ENCODE peak calls at places on chromosomes 6 and 20, in four cellular contexts. Y, M, R and L are unnamed samples.
A peak's percentile ranks its signal among the peaks of the same experiment; 100 is the strongest.

GRCh38 chr6:33156964-33157363 is 35.3 kb downstream of the COL11A2 start:
- DNase-seq in Y (no peak), M (no peak), R (no peak), L (peak; percentile 4)

GRCh38 chr6:169960531-169960890 is 209.1 kb downstream of the ERMARD start:
- DNase-seq in Y (no peak), M (peak; percentile 33), R (no peak), L (no peak)

GRCh38 chr6:49551126-49551865 is 828 bp downstream of the C6orf141 start:
- DNase-seq in Y (no peak), M (no peak), R (peak; percentile 14), L (no peak)

GRCh38 chr6:161238076-161238869 is 35.6 kb downstream of the AGPAT4 start:
- DNase-seq in Y (no peak), M (no peak), R (no peak), L (no peak)

GRCh38 chr20:35305682-35306556 is 13.7 kb upstream of the FAM83C start:
- DNase-seq in Y (no peak), M (no peak), R (peak; percentile 95), L (peak; percentile 85)

GRCh38 chr6:42505377-42505702 is 53.6 kb upstream of the TRERF1 start:
- DNase-seq in Y (no peak), M (no peak), R (peak; percentile 57), L (no peak)

GRCh38 chr6:33987531-33988021 is 158.3 kb downstream of the GRM4 start:
- DNase-seq in Y (no peak), M (no peak), R (no peak), L (no peak)

GRCh38 chr6:16707101-16707783 is 54.0 kb downstream of the ATXN1 start:
- DNase-seq in Y (no peak), M (no peak), R (no peak), L (no peak)

GRCh38 chr6:22785036-22785435 is 215.7 kb downstream of the HDGFL1 start:
- DNase-seq in Y (no peak), M (peak; percentile 6), R (no peak), L (no peak)

GRCh38 chr6:26593278-26594127 is 3.2 kb upstream of the ABT1 start:
- DNase-seq in Y (no peak), M (no peak), R (peak; percentile 45), L (no peak)

GRCh38 chr6:56765494-56765893 is 122.8 kb upstream of the DST start:
- DNase-seq in Y (no peak), M (no peak), R (no peak), L (no peak)

GRCh38 chr20:58542411-58543095 is 27.4 kb upstream of the APCDD1L start:
- DNase-seq in Y (no peak), M (no peak), R (no peak), L (peak; percentile 33)

GRCh38 chr20:20224806-20225205 is 143.1 kb upstream of the INSM1 start:
- DNase-seq in Y (no peak), M (no peak), R (no peak), L (no peak)

GRCh38 chr20:40866056-40866455 is 162.6 kb upstream of the TOP1 start:
- DNase-seq in Y (no peak), M (no peak), R (no peak), L (no peak)

DNA sequence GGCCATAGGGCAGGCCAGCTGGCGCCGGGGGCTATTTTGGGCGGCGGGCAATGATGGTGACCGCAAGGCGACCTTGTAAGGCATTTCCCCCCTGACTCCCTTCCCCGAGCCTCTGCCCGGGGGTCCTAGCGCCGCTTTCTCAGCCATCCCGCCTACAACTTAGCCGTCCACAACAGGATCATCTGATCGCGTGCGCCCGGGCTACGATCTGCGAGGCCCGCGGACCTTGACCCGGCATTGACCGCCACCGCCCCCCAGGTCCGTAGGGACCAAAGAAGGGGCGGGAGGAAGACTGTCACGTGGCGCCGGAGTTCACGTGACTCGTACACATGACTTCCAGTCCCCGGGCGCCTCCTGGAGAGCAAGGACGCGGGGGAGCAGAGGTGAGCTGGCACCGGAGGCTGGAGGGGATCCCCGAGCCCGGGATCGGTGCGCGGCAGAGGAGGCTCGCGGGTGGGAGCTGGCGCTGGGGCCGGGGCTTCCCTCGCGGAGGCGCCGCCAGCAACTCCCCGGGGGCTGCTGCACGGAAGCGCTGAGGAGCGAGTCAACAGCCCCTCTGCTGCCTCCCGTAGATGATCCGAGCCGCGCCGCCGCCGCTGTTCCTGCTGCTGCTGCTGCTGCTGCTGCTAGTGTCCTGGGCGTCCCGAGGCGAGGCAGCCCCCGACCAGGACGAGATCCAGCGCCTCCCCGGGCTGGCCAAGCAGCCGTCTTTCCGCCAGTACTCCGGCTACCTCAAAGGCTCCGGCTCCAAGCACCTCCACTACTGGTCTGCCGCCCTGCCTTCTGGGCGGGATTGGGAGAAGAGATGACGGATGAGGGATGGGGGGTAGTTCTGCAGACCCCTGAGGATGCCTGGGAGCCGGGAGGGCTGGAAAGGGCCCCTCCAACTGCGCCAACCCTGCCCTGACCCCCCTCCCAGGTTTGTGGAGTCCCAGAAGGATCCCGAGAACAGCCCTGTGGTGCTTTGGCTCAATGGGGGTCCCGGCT is at the start of the genes CTSA and NEURL2:
- DNase-seq in Y (peak; percentile 51), M (peak; percentile 99), R (peak; percentile 95), L (peak; percentile 96)
- TF ChIP-seq EP300 in Y (peak; percentile 43), M (no peak), R (no peak), L (peak; percentile 42)

GRCh38 chr20:46954490-46955038 is 59.9 kb downstream of the EYA2 start:
- DNase-seq in Y (no peak), M (no peak), R (peak; percentile 94), L (no peak)
- TF ChIP-seq RCOR1 in Y (no peak), M (no peak), R (no peak), L (no peak)

GRCh38 chr20:60729119-60729900 is 522.8 kb upstream of the CDH4 start:
- DNase-seq in Y (no peak), M (no peak), R (no peak), L (no peak)
- TF ChIP-seq EP300 in Y (no peak), M (no peak), R (no peak), L (no peak)

DNA sequence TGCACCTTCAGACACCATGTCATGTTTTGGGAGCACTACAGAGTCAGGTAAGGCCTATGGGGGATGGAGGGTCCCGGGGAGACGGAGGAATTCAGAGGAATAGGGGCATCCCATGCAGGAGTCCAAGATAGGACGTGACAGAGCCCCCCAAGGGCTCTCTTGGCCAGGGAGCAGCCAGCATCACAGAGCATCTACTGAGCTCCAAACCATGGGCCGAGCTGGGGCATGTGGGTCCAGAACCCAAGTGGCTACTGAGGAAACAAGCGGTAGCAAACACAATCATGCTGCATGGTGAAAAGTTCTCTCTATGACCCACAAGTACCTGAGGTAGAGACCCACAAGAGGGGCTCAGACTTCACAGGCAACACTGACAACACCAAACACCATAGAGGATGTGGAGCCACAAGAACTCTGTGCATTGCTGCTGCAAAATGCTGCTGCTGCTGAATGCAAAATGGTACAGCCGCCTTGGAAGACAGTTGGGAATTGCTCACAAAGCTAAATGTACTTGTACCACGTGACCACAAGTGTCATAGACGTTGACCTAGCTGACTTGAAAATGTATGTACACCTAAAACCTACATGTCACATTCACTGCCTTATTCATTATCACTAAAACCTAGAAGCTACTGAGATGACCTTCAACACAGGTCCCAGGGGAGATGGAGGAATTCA is 33.4 kb upstream of the MAS1L start:
- DNase-seq in Y (no peak), M (no peak), R (no peak), L (no peak)
- TF ChIP-seq RCOR1 in Y (no peak), M (no peak), R (no peak), L (no peak)

GRCh38 chr6:68919537-68919936 is 284.5 kb downstream of the ADGRB3 start:
- DNase-seq in Y (no peak), M (no peak), R (no peak), L (no peak)
- TF ChIP-seq EP300 in Y (no peak), M (no peak), R (no peak), L (no peak)